ENCODE peak calls at places on chromosome 11, in eight cellular contexts. V, W, A, C, D, U, S and G are unnamed samples.

GRCh38 chr11:26558191-26558590 is 13.9 kb downstream of the MUC15 start:
- DNase-seq in V (no peak), W (no peak), A (no peak), C (no peak), D (no peak), U (no peak), S (no peak), G (no peak)

GRCh38 chr11:63022422-63022821 is 6.8 kb upstream of the SLC22A8 start:
- DNase-seq in V (no peak), W (no peak), A (no peak), C (no peak), D (no peak), U (no peak), S (no peak), G (no peak)

GRCh38 chr11:106466441-106467190 is 389.2 kb downstream of the AASDHPPT start:
- DNase-seq in V (no peak), W (no peak), A (peak; percentile 57), C (no peak), D (no peak), U (no peak), S (no peak), G (no peak)

GRCh38 chr11:17649696-17650600 is 69.4 kb upstream of the MYOD1 start:
- DNase-seq in V (peak; percentile 13), W (no peak), A (no peak), C (peak; percentile 33), D (no peak), U (no peak), S (no peak), G (no peak)

GRCh38 chr11:126327280-126328000 is 23.6 kb downstream of the DCPS start:
- DNase-seq in V (no peak), W (no peak), A (no peak), C (peak; percentile 72), D (no peak), U (peak; percentile 6), S (no peak), G (no peak)

GRCh38 chr11:8989411-8989810 is 14.4 kb downstream of the NRIP3 start:
- DNase-seq in V (no peak), W (no peak), A (peak; percentile 86), C (no peak), D (no peak), U (no peak), S (no peak), G (no peak)

GRCh38 chr11:10892250-10892649 is 34.4 kb upstream of the ZBED5 start:
- DNase-seq in V (no peak), W (no peak), A (no peak), C (no peak), D (no peak), U (no peak), S (no peak), G (no peak)

GRCh38 chr11:61955031-61955415 is 4.9 kb downstream of the BEST1 start:
- DNase-seq in V (peak; percentile 52), W (no peak), A (peak; percentile 86), C (no peak), D (peak; percentile 80), U (peak; percentile 77), S (peak; percentile 65), G (no peak)

GRCh38 chr11:130940706-130941105 is 24.4 kb upstream of the SNX19 start:
- DNase-seq in V (no peak), W (no peak), A (peak; percentile 24), C (no peak), D (no peak), U (no peak), S (no peak), G (no peak)

GRCh38 chr11:108498046-108498815 is at the start of gene POGLUT3:
- DNase-seq in V (peak; percentile 81), W (peak; percentile 62), A (peak; percentile 28), C (peak; percentile 50), D (peak; percentile 29), U (peak; percentile 66), S (peak; percentile 68), G (peak; percentile 51)

GRCh38 chr11:68330700-68331337 is 18.4 kb downstream of the LRP5 start:
- DNase-seq in V (no peak), W (no peak), A (no peak), C (no peak), D (no peak), U (no peak), S (no peak), G (no peak)

GRCh38 chr11:65300621-65301290 is 13.9 kb upstream of the CDC42EP2 start:
- DNase-seq in V (no peak), W (no peak), A (no peak), C (no peak), D (no peak), U (no peak), S (no peak), G (no peak)

GRCh38 chr11:124629961-124630360 is 7.3 kb downstream of the TBRG1 start:
- DNase-seq in V (no peak), W (no peak), A (no peak), C (no peak), D (no peak), U (no peak), S (no peak), G (no peak)

GRCh38 chr11:124627546-124627945 is 4.9 kb downstream of the TBRG1 start:
- DNase-seq in V (no peak), W (no peak), A (no peak), C (no peak), D (no peak), U (no peak), S (no peak), G (no peak)

GRCh38 chr11:124638500-124638899 is 15.8 kb downstream of the TBRG1 start:
- DNase-seq in V (no peak), W (no peak), A (no peak), C (no peak), D (no peak), U (no peak), S (no peak), G (no peak)

DNA sequence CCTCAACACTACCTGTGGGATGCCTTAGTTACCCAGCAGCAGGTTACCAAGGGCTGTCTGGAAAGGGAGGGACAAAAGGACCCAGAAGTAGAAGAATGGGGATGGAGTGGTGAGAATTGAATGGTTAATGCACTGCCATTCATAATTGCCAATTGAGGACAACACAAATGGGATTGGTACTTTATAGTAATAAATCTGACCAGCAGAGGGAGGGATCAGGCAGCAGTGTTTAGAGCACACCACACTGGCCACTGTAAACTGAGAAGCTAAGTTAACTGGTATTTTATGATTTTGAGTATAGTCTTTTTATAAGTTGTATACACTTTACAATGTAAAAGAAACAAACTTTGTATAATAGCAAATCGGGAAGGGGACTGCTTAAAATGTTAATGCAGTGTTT is 10.7 kb downstream of the TBRG1 start:
- DNase-seq in V (no peak), W (no peak), A (no peak), C (no peak), D (no peak), U (no peak), S (no peak), G (no peak)
- TF ChIP-seq CTCF in V (no peak), W (peak; percentile 24), A (peak; percentile 28), C (no peak), D (no peak), U (no peak), S (no peak), G (no peak)

DNA sequence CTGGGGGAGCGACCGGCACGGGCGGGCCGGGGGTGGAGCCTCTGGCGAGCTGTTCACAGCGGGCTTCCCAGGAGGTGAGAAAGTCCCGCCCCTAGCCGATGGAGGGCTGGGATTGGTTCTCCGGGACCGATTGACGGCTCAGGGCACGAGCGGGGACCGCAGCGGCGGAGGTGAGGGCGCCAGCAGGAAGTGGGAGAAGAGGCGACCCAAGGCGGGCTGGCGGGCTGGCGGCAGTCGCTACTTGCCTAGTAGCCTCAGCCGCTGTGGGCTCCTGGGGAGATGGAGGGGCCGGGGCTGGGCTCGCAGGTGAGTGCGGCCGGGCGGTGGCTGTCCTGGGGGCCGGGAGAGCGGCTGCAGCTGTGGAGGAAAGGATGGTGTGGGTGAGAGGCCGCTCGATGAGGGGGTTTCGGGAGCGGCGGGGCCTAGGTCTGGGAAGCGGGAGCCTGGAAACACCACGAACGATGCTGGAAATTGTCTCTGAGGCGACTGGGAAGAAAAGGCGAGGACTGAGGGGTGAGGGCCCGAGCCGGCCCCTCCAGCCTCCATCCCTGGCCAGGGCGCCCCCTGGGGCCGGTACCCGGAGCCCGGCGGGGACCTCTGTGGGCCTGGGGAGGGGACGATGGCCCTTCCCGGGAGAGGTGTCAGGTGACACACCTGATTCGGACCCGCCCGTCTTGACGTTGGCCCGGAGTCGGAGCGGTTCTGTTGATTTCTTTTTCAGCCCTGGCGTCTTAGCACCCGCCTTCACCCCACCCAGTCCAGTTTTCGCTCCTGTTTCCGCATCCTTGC is at the start of gene ZDHHC13:
- DNase-seq in V (peak; percentile 99), W (peak; percentile 93), A (peak; percentile 81), C (peak; percentile 97), D (peak; percentile 86), U (peak; percentile 95), S (peak; percentile 98), G (peak; percentile 88)
- TF ChIP-seq CTCF in V (peak; percentile 49), W (peak; percentile 57), A (peak; percentile 48), C (peak; percentile 62), D (no peak), U (no peak), S (no peak), G (no peak)

GRCh38 chr11:23594755-23595154 is 734.5 kb upstream of the CCDC179 start:
- DNase-seq in V (no peak), W (no peak), A (no peak), C (no peak), D (no peak), U (no peak), S (no peak), G (no peak)

GRCh38 chr11:23586188-23586587 is 725.9 kb upstream of the CCDC179 start:
- DNase-seq in V (no peak), W (no peak), A (no peak), C (no peak), D (no peak), U (no peak), S (no peak), G (no peak)

GRCh38 chr11:23585700-23586099 is 725.4 kb upstream of the CCDC179 start:
- DNase-seq in V (no peak), W (no peak), A (no peak), C (no peak), D (no peak), U (no peak), S (no peak), G (no peak)

GRCh38 chr11:23590909-23591308 is 730.6 kb upstream of the CCDC179 start:
- DNase-seq in V (no peak), W (no peak), A (no peak), C (no peak), D (no peak), U (no peak), S (no peak), G (no peak)
- TF ChIP-seq CTCF in V (no peak), W (no peak), A (no peak), C (no peak), D (no peak), U (no peak), S (no peak), G (no peak)

DNA sequence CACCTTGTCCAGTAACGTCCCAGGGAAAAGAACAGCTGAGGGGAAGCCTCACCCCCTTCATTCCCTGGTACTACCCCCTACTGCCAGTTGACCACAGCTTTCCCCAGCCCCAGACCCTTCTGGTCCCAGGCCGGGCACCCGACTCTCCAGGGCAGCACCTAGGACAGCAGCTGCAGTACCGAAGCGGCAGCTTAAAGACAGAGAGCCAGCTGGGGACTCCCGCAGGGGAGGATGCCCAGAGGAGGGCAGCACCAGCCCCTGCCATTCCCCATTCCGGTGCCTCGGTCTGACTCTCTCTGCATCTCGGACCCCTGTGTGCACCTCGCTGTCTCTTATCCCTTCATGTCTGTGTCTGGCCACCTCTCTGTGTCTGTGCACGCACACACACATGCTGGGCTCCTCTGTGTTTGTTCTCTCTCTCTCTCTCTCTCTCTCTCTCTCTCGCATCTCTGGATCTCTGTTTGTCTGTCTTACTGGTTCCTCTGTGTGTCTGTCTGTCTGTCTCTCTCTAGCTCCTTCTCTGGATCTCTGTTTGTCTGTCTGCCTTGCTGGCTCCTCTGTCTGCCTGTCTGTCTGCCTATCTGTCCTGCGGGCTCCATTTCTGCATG is 9.4 kb downstream of the IGSF9B start:
- DNase-seq in V (peak; percentile 73), W (peak; percentile 57), A (peak; percentile 45), C (peak; percentile 63), D (no peak), U (peak; percentile 70), S (peak; percentile 76), G (no peak)
- TF ChIP-seq CTCF in V (no peak), W (peak; percentile 51), A (peak; percentile 50), C (no peak), D (peak; percentile 23), U (peak; percentile 40), S (no peak), G (no peak)